ENCODE peak calls at places on chromosomes 5 and 9, in five cellular contexts. One of them, this sample, is unnamed.

GRCh38 chr5:119353686-119354366 is 2.0 kb upstream of the TNFAIP8 start:
- DNase-seq in EL: no peak
- DNase-seq in anterior cingulate cortex: no peak
- DNase-seq in stimulated activated CD4-positive, alpha-beta T cell treated with anti-CD3 and anti-CD28 coated beads, Interleukin-15, amount 100 ng/mL, for 1 hour: no peak
- DNase-seq in PC-3: no peak
- DNase-seq in this sample: no peak

GRCh38 chr9:68969538-68969937 is 44.4 kb downstream of the PRKACG start:
- DNase-seq in stimulated activated CD4-positive, alpha-beta T cell treated with anti-CD3 and anti-CD28 coated beads, Interleukin-15, amount 100 ng/mL, for 1 hour: no peak
- DNase-seq in EL: no peak
- DNase-seq in PC-3: no peak
- DNase-seq in anterior cingulate cortex: no peak
- DNase-seq in this sample: no peak

GRCh38 chr5:80959138-80959537 is 1.0 kb upstream of the RASGRF2 start:
- DNase-seq in EL: no peak
- DNase-seq in PC-3: no peak
- DNase-seq in stimulated activated CD4-positive, alpha-beta T cell treated with anti-CD3 and anti-CD28 coated beads, Interleukin-15, amount 100 ng/mL, for 1 hour: no peak
- DNase-seq in anterior cingulate cortex: no peak
- DNase-seq in this sample: no peak

GRCh38 chr9:121266906-121267650 is 884 bp upstream of the GSN start:
- DNase-seq in PC-3: no peak
- DNase-seq in anterior cingulate cortex: no peak
- DNase-seq in EL: no peak
- DNase-seq in stimulated activated CD4-positive, alpha-beta T cell treated with anti-CD3 and anti-CD28 coated beads, Interleukin-15, amount 100 ng/mL, for 1 hour: no peak
- DNase-seq in this sample: no peak

GRCh38 chr9:136093331-136093986 is 1.6 kb downstream of the NACC2 start:
- DNase-seq in EL: peak
- DNase-seq in stimulated activated CD4-positive, alpha-beta T cell treated with anti-CD3 and anti-CD28 coated beads, Interleukin-15, amount 100 ng/mL, for 1 hour: no peak
- DNase-seq in PC-3: no peak
- DNase-seq in anterior cingulate cortex: no peak
- DNase-seq in this sample: no peak

GRCh38 chr9:105216440-105217178 is 27.8 kb upstream of the SLC44A1 start:
- DNase-seq in PC-3: no peak
- DNase-seq in EL: no peak
- DNase-seq in stimulated activated CD4-positive, alpha-beta T cell treated with anti-CD3 and anti-CD28 coated beads, Interleukin-15, amount 100 ng/mL, for 1 hour: no peak
- DNase-seq in anterior cingulate cortex: no peak
- DNase-seq in this sample: no peak

GRCh38 chr9:78563269-78563668 is 266.3 kb downstream of the PSAT1 start:
- DNase-seq in stimulated activated CD4-positive, alpha-beta T cell treated with anti-CD3 and anti-CD28 coated beads, Interleukin-15, amount 100 ng/mL, for 1 hour: no peak
- DNase-seq in PC-3: no peak
- DNase-seq in anterior cingulate cortex: no peak
- DNase-seq in EL: no peak
- DNase-seq in this sample: no peak

GRCh38 chr9:98607787-98608186 is 100.9 kb downstream of the GABBR2 start:
- DNase-seq in EL: peak
- DNase-seq in stimulated activated CD4-positive, alpha-beta T cell treated with anti-CD3 and anti-CD28 coated beads, Interleukin-15, amount 100 ng/mL, for 1 hour: no peak
- DNase-seq in PC-3: peak
- DNase-seq in anterior cingulate cortex: no peak
- DNase-seq in this sample: no peak

GRCh38 chr9:35232867-35233544 is 71.2 kb downstream of the UNC13B start:
- DNase-seq in PC-3: no peak
- DNase-seq in EL: no peak
- DNase-seq in anterior cingulate cortex: no peak
- DNase-seq in stimulated activated CD4-positive, alpha-beta T cell treated with anti-CD3 and anti-CD28 coated beads, Interleukin-15, amount 100 ng/mL, for 1 hour: no peak
- DNase-seq in this sample: no peak

GRCh38 chr5:74934949-74935751 is 69.0 kb upstream of the FAM169A start:
- DNase-seq in PC-3: peak
- DNase-seq in EL: peak
- DNase-seq in stimulated activated CD4-positive, alpha-beta T cell treated with anti-CD3 and anti-CD28 coated beads, Interleukin-15, amount 100 ng/mL, for 1 hour: no peak
- DNase-seq in anterior cingulate cortex: no peak
- DNase-seq in this sample: peak

GRCh38 chr5:33761139-33761538 is 130.7 kb downstream of the ADAMTS12 start:
- DNase-seq in PC-3: no peak
- DNase-seq in anterior cingulate cortex: no peak
- DNase-seq in EL: peak
- DNase-seq in stimulated activated CD4-positive, alpha-beta T cell treated with anti-CD3 and anti-CD28 coated beads, Interleukin-15, amount 100 ng/mL, for 1 hour: no peak
- DNase-seq in this sample: no peak

GRCh38 chr9:82406714-82407113 is 418.1 kb downstream of the SPATA31D1 start:
- DNase-seq in PC-3: no peak
- DNase-seq in anterior cingulate cortex: no peak
- DNase-seq in EL: no peak
- DNase-seq in stimulated activated CD4-positive, alpha-beta T cell treated with anti-CD3 and anti-CD28 coated beads, Interleukin-15, amount 100 ng/mL, for 1 hour: no peak
- DNase-seq in this sample: no peak

GRCh38 chr5:89711526-89711925 is 698.0 kb downstream of the CETN3 start:
- DNase-seq in anterior cingulate cortex: no peak
- DNase-seq in PC-3: no peak
- DNase-seq in EL: no peak
- DNase-seq in stimulated activated CD4-positive, alpha-beta T cell treated with anti-CD3 and anti-CD28 coated beads, Interleukin-15, amount 100 ng/mL, for 1 hour: no peak
- DNase-seq in this sample: no peak

This sample was measured in GDM1.